ENCODE peak calls at places on chromosome X, in four cellular contexts. K is SJSA1, F is substantia nigra, P is RPMI8226. Z is an unnamed sample.

GRCh38 chrX:56759736-56760409 is 30.8 kb downstream of the NBDY start:
- DNase-seq in K (no peak), F (no peak), P (no peak), Z (no peak)

GRCh38 chrX:4110964-4111363 is 397.5 kb upstream of the PRKX start:
- DNase-seq in K (no peak), F (no peak), P (no peak), Z (no peak)

GRCh38 chrX:87518504-87518903 is 902 bp downstream of the KLHL4 start:
- DNase-seq in K (no peak), F (no peak), P (no peak), Z (no peak)

GRCh38 chrX:54786972-54787371 is 11.1 kb downstream of the ITIH6 start:
- DNase-seq in K (no peak), F (no peak), P (peak), Z (peak)

GRCh38 chrX:47283015-47283771 is 50.4 kb downstream of the USP11 start:
- DNase-seq in K (no peak), F (peak), P (peak), Z (peak)

GRCh38 chrX:118211891-118212816 is 95.5 kb upstream of the KLHL13 start:
- DNase-seq in K (no peak), F (no peak), P (peak), Z (peak)

GRCh38 chrX:53004038-53004437 is 44.6 kb upstream of the GPR173 start:
- DNase-seq in K (no peak), F (no peak), P (no peak), Z (no peak)

GRCh38 chrX:14062524-14062923 is 32.8 kb upstream of the GEMIN8 start:
- DNase-seq in K (no peak), F (no peak), P (no peak), Z (no peak)

GRCh38 chrX:71515039-71515398 is 17.9 kb upstream of the OGT start:
- DNase-seq in K (no peak), F (no peak), P (no peak), Z (no peak)

GRCh38 chrX:151702741-151703352 is 7.6 kb downstream of the PRRG3 start:
- DNase-seq in K (no peak), F (no peak), P (no peak), Z (no peak)

GRCh38 chrX:135740683-135741149 is 27.3 kb downstream of the CT45A3 start:
- DNase-seq in K (no peak), F (no peak), P (peak), Z (peak)

GRCh38 chrX:3743821-3744439 is 30.5 kb upstream of the PRKX start:
- DNase-seq in K (no peak), F (no peak), P (no peak), Z (no peak)

GRCh38 chrX:13223868-13224555 is 95.8 kb downstream of the ATXN3L start:
- DNase-seq in K (peak), F (no peak), P (no peak), Z (no peak)

GRCh38 chrX:136204571-136204970 is 46.6 kb downstream of the MAP7D3 start:
- DNase-seq in K (peak), F (no peak), P (no peak), Z (no peak)

GRCh38 chrX:48996969-48997368 is 5.1 kb downstream of the GRIPAP1 start:
- DNase-seq in K (no peak), F (no peak), P (no peak), Z (no peak)